ENCODE peak calls at places on chromosome 4, in four cellular contexts. E is cardiac fibroblast, L is left ventricle myocardium inferior, F is lower lobe of right lung. O is an unnamed sample.
A peak's percentile ranks its signal among the peaks of the same experiment; 100 is the strongest.

GRCh38 chr4:105399535-105400161 is 74.2 kb downstream of the PPA2 start:
- DNase-seq in E (peak; percentile 72), L (no peak), F (no peak), O (peak; percentile 89)

GRCh38 chr4:81724925-81725329 is 253.2 kb upstream of the RASGEF1B start:
- DNase-seq in E (no peak), L (peak; percentile 39), F (peak; percentile 73), O (no peak)

GRCh38 chr4:152997771-152998487 is 61.8 kb downstream of the FHDC1 start:
- DNase-seq in E (no peak), L (no peak), F (no peak), O (no peak)

GRCh38 chr4:139167774-139168444 is 9.1 kb downstream of the ELF2 start:
- DNase-seq in E (peak; percentile 68), L (no peak), F (no peak), O (peak; percentile 57)

GRCh38 chr4:26325191-26325590 is 4.4 kb downstream of the RBPJ start:
- DNase-seq in E (peak; percentile 47), L (no peak), F (no peak), O (peak; percentile 50)

GRCh38 chr4:5955201-5955821 is 62.4 kb upstream of the CRMP1 start:
- DNase-seq in E (no peak), L (no peak), F (no peak), O (no peak)

GRCh38 chr4:93475730-93476129 is 352.8 kb upstream of the ATOH1 start:
- DNase-seq in E (no peak), L (no peak), F (no peak), O (no peak)

GRCh38 chr4:2936773-2937145 is 26.4 kb downstream of the NOP14 start:
- DNase-seq in E (peak; percentile 38), L (peak; percentile 13), F (no peak), O (peak; percentile 41)

GRCh38 chr4:153222162-153222789 is 18.0 kb downstream of the TRIM2 start:
- DNase-seq in E (peak; percentile 80), L (peak; percentile 39), F (no peak), O (peak; percentile 82)

GRCh38 chr4:147732516-147733193 is 767 bp downstream of the ARHGAP10 start:
- DNase-seq in E (peak; percentile 55), L (peak; percentile 44), F (peak; percentile 48), O (no peak)

GRCh38 chr4:127997534-127998388 is 32.6 kb downstream of the ABHD18 start:
- DNase-seq in E (peak; percentile 59), L (no peak), F (no peak), O (peak; percentile 32)

GRCh38 chr4:15004701-15005301 is 2.5 kb downstream of the CPEB2 start:
- DNase-seq in E (peak; percentile 81), L (peak; percentile 90), F (peak; percentile 91), O (peak; percentile 68)

GRCh38 chr4:147843162-147843561 is 111.3 kb downstream of the ARHGAP10 start:
- DNase-seq in E (no peak), L (no peak), F (no peak), O (no peak)

GRCh38 chr4:144574004-144574403 is 72.0 kb upstream of the HHIP start:
- DNase-seq in E (no peak), L (no peak), F (no peak), O (no peak)

GRCh38 chr4:42568610-42569207 is 88.2 kb downstream of the ATP8A1 start:
- DNase-seq in E (peak; percentile 81), L (no peak), F (no peak), O (peak; percentile 51)

GRCh38 chr4:108006361-108006760 is 16.7 kb downstream of the HADH start:
- DNase-seq in E (no peak), L (no peak), F (no peak), O (no peak)

GRCh38 chr4:41258783-41259182 is 2.1 kb downstream of the UCHL1 start:
- DNase-seq in E (peak; percentile 74), L (no peak), F (no peak), O (peak; percentile 66)

GRCh38 chr4:8035371-8035780 is 95.7 kb upstream of the AFAP1 start:
- DNase-seq in E (peak; percentile 37), L (no peak), F (no peak), O (peak; percentile 52)

GRCh38 chr4:5472166-5472565 is 236.2 kb downstream of the EVC2 start:
- DNase-seq in E (no peak), L (no peak), F (no peak), O (no peak)

GRCh38 chr4:1246111-1246881 is 2.6 kb downstream of the CTBP1 start:
- DNase-seq in E (no peak), L (peak; percentile 26), F (peak; percentile 76), O (no peak)

GRCh38 chr4:137825505-137825904 is 293.2 kb upstream of the PCDH18 start:
- DNase-seq in E (no peak), L (no peak), F (no peak), O (no peak)

DNA sequence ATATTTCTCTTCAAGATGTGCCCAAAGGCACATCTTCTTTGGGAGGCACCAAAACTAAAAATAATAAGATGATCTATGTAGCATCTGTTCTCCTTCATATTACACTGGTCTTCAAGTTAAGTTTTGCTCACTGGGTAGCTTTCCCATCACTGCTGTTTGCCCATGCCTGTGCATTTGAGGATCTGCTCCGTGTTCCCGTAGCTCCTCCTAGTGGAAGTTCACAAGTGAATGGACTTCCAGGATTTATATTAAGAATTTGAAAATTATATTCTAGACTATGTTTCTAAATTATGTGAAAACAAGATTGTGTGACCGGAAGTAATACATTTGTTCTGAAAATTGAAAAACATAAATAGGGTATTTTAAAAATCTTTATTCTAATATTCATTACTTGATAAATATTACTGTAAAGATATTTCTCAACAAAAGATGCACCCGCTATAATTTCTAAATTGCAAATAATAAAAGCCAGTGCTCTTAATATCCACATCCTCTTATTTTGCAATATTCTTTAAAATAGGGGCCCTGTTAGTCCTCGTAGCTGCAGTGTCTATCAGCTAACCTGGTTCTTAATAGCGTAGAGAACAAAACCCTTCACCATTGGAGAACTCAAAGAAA is 147.7 kb downstream of the RBM46 start:
- DNase-seq in E (peak; percentile 72), L (no peak), F (no peak), O (peak; percentile 25)
- TF ChIP-seq CTCF in E (peak; percentile 52), L (peak; percentile 40), F (no peak), O (peak; percentile 70)

GRCh38 chr4:123666486-123666885 is 269.9 kb downstream of the SPRY1 start:
- DNase-seq in E (no peak), L (no peak), F (no peak), O (no peak)

GRCh38 chr4:123659262-123659661 is 262.7 kb downstream of the SPRY1 start:
- DNase-seq in E (no peak), L (no peak), F (no peak), O (no peak)

GRCh38 chr4:123662827-123663226 is 266.2 kb downstream of the SPRY1 start:
- DNase-seq in E (no peak), L (no peak), F (no peak), O (no peak)

GRCh38 chr4:123659759-123660158 is 263.2 kb downstream of the SPRY1 start:
- DNase-seq in E (peak; percentile 20), L (no peak), F (no peak), O (no peak)

DNA sequence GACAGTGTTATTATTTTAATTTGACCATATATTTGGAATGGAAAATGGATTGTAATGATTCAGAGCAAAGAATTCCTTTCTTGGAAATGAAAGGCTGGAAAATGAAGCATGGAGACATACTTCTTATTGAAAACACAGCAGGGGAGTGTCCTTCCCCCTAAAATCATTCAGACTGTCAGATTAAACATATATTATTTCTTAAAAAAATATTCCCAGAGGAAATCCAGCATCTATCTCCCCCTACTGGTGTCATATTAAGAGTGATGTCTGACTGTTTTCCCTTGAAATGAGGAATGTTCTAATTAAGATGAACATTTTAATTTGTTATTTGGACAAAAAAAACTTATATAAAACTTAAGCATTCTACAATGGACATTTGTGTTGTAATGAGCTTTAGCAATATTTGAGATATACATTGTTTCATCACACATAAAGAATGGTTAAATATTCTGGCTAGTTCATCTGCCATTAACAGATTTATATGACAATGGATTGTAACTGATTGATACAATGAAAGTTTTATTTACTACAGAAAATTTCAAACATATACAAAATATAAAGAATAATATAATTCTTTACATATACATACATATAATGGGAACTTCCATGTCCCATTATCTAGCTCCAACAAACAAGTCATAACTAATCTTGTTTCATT is 264.6 kb downstream of the SPRY1 start:
- DNase-seq in E (peak; percentile 57), L (no peak), F (no peak), O (peak; percentile 10)
- TF ChIP-seq CTCF in E (peak; percentile 40), L (peak; percentile 67), F (peak; percentile 54), O (peak; percentile 90)

GRCh38 chr4:116598155-116598979 is 487.0 kb downstream of the TRAM1L1 start:
- DNase-seq in E (no peak), L (no peak), F (peak; percentile 30), O (no peak)

GRCh38 chr4:116603096-116603495 is 482.3 kb downstream of the TRAM1L1 start:
- DNase-seq in E (no peak), L (no peak), F (no peak), O (no peak)

GRCh38 chr4:116598980-116599789 is 486.2 kb downstream of the TRAM1L1 start:
- DNase-seq in E (no peak), L (no peak), F (peak; percentile 39), O (no peak)

GRCh38 chr4:116599859-116600258 is 485.5 kb downstream of the TRAM1L1 start:
- DNase-seq in E (no peak), L (no peak), F (peak; percentile 37), O (no peak)
- TF ChIP-seq CTCF in E (no peak), L (no peak), F (no peak), O (no peak)

GRCh38 chr4:86579941-86580340 is 14.2 kb upstream of the PTPN13 start:
- DNase-seq in E (no peak), L (no peak), F (no peak), O (no peak)
- TF ChIP-seq CTCF in E (no peak), L (no peak), F (no peak), O (no peak)

GRCh38 chr4:100848865-100849264 is 331.0 kb upstream of the EMCN start:
- DNase-seq in E (no peak), L (no peak), F (no peak), O (no peak)
- TF ChIP-seq CTCF in E (no peak), L (peak; percentile 27), F (no peak), O (peak; percentile 14)

GRCh38 chr4:162943263-162943662 is 223.4 kb downstream of the NAF1 start:
- DNase-seq in E (no peak), L (no peak), F (no peak), O (no peak)
- TF ChIP-seq CTCF in E (no peak), L (no peak), F (no peak), O (no peak)

GRCh38 chr4:56575820-56576429 is 70.3 kb downstream of the ARL9 start:
- DNase-seq in E (peak; percentile 67), L (no peak), F (no peak), O (peak; percentile 45)
- TF ChIP-seq CTCF in E (peak; percentile 49), L (peak; percentile 67), F (peak; percentile 46), O (peak; percentile 76)

GRCh38 chr4:24686866-24687672 is 102.7 kb upstream of the DHX15 start:
- DNase-seq in E (no peak), L (peak; percentile 35), F (peak; percentile 53), O (no peak)

GRCh38 chr4:24690436-24690835 is 104.9 kb upstream of the SOD3 start:
- DNase-seq in E (peak; percentile 90), L (no peak), F (no peak), O (no peak)

GRCh38 chr4:24693636-24694035 is 101.7 kb upstream of the SOD3 start:
- DNase-seq in E (peak; percentile 29), L (no peak), F (no peak), O (no peak)

GRCh38 chr4:24689212-24689611 is 104.9 kb upstream of the DHX15 start:
- DNase-seq in E (no peak), L (no peak), F (no peak), O (no peak)

GRCh38 chr4:24688453-24688852 is 104.1 kb upstream of the DHX15 start:
- DNase-seq in E (no peak), L (no peak), F (no peak), O (no peak)
- TF ChIP-seq CTCF in E (no peak), L (no peak), F (no peak), O (no peak)

GRCh38 chr4:151530783-151531182 is 121.8 kb downstream of the FHIP1A start:
- DNase-seq in E (peak; percentile 33), L (no peak), F (no peak), O (no peak)
- TF ChIP-seq CTCF in E (peak; percentile 47), L (peak; percentile 53), F (no peak), O (peak; percentile 75)